ENCODE peak calls at places on chromosome 16, in nine cellular contexts. D is neural progenitor cell; V is right cardiac atrium; A is adrenal gland; Q is heart left ventricle; W is Caco-2; C is thoracic aorta; T is K562; R is CD8-positive, alpha-beta T cell. X is an unnamed sample.
A peak's percentile ranks its signal among the peaks of the same experiment; 100 is the strongest.

GRCh38 chr16:71853413-71853812 is 7.6 kb downstream of the ATXN1L start:
- DNase-seq in D (no peak), V (no peak), A (no peak), Q (no peak), W (no peak), C (no peak), T (no peak), R (no peak), X (no peak)

GRCh38 chr16:74226361-74226979 is 70.1 kb upstream of the PSMD7 start:
- DNase-seq in D (peak; percentile 45), V (no peak), A (no peak), Q (no peak), W (no peak), C (no peak), T (peak; percentile 8), R (no peak), X (no peak)

GRCh38 chr16:71421911-71422310 is 19.9 kb downstream of the TLE7 start:
- DNase-seq in D (peak; percentile 49), V (no peak), A (no peak), Q (no peak), W (peak; percentile 48), C (no peak), T (peak; percentile 62), R (no peak), X (peak; percentile 40)

GRCh38 chr16:8391219-8391757 is 199.0 kb downstream of the TMEM114 start:
- DNase-seq in D (no peak), V (no peak), A (no peak), Q (no peak), W (no peak), C (no peak), T (no peak), R (no peak), X (no peak)

GRCh38 chr16:66510711-66511614 is 39.0 kb downstream of the TK2 start:
- DNase-seq in D (peak; percentile 22), V (peak; percentile 82), A (peak; percentile 66), Q (no peak), W (no peak), C (no peak), T (no peak), R (no peak), X (no peak)

GRCh38 chr16:1945559-1946391 is 2.8 kb upstream of the MSRB1 start:
- DNase-seq in D (no peak), V (no peak), A (no peak), Q (no peak), W (no peak), C (no peak), T (peak; percentile 68), R (no peak), X (no peak)

GRCh38 chr16:4344659-4345438 is 6.3 kb downstream of the PAM16 start:
- DNase-seq in D (no peak), V (no peak), A (peak; percentile 49), Q (no peak), W (no peak), C (no peak), T (no peak), R (no peak), X (peak; percentile 50)

GRCh38 chr16:73878616-73879015 is 418.0 kb upstream of the PSMD7 start:
- DNase-seq in D (peak; percentile 27), V (no peak), A (peak; percentile 14), Q (no peak), W (peak; percentile 50), C (no peak), T (peak; percentile 47), R (no peak), X (no peak)

GRCh38 chr16:53434436-53435065 is at the start of gene RBL2:
- DNase-seq in D (peak; percentile 87), V (peak; percentile 95), A (peak; percentile 86), Q (peak; percentile 86), W (peak; percentile 93), C (peak; percentile 30), T (peak; percentile 63), R (peak; percentile 78), X (peak; percentile 84)

GRCh38 chr16:81319221-81319912 is 4.6 kb downstream of the GAN start:
- DNase-seq in D (no peak), V (no peak), A (peak; percentile 63), Q (no peak), W (peak; percentile 20), C (no peak), T (peak; percentile 73), R (no peak), X (no peak)

GRCh38 chr16:66754819-66755218 is 3.4 kb upstream of the DYNC1LI2 start:
- DNase-seq in D (no peak), V (no peak), A (no peak), Q (no peak), W (no peak), C (no peak), T (no peak), R (no peak), X (no peak)

GRCh38 chr16:22296225-22297113 is 740 bp upstream of the POLR3E start:
- DNase-seq in D (peak; percentile 11), V (no peak), A (no peak), Q (no peak), W (no peak), C (no peak), T (peak; percentile 34), R (no peak), X (no peak)

GRCh38 chr16:66873685-66874055 is 6.6 kb upstream of the PDP2 start:
- DNase-seq in D (no peak), V (peak; percentile 15), A (no peak), Q (no peak), W (no peak), C (no peak), T (no peak), R (no peak), X (no peak)

GRCh38 chr16:23384878-23385277 is 68.1 kb downstream of the COG7 start:
- DNase-seq in D (no peak), V (no peak), A (no peak), Q (no peak), W (no peak), C (no peak), T (no peak), R (no peak), X (no peak)

GRCh38 chr16:66954097-66954659 is 6.9 kb upstream of the CES3 start:
- DNase-seq in D (peak; percentile 50), V (peak; percentile 85), A (peak; percentile 75), Q (no peak), W (peak; percentile 88), C (peak; percentile 25), T (peak; percentile 88), R (peak; percentile 60), X (peak; percentile 82)

GRCh38 chr16:3383045-3383448 is 17.8 kb downstream of the ZSCAN32 start:
- DNase-seq in D (no peak), V (no peak), A (no peak), Q (no peak), W (no peak), C (no peak), T (no peak), R (no peak), X (no peak)

GRCh38 chr16:1613240-1613639 is 1.1 kb downstream of the CRAMP1 start:
- DNase-seq in D (peak; percentile 30), V (no peak), A (no peak), Q (no peak), W (peak; percentile 5), C (no peak), T (peak; percentile 43), R (no peak), X (no peak)

GRCh38 chr16:81265658-81266451 is 27.4 kb downstream of the BCO1 start:
- DNase-seq in D (no peak), V (peak; percentile 93), A (peak; percentile 39), Q (peak; percentile 88), W (no peak), C (no peak), T (no peak), R (no peak), X (peak; percentile 54)

GRCh38 chr16:56776562-56776961 is 46.6 kb downstream of the NUP93 start:
- DNase-seq in D (no peak), V (peak; percentile 50), A (peak; percentile 31), Q (no peak), W (no peak), C (no peak), T (peak; percentile 18), R (no peak), X (peak; percentile 62)

DNA sequence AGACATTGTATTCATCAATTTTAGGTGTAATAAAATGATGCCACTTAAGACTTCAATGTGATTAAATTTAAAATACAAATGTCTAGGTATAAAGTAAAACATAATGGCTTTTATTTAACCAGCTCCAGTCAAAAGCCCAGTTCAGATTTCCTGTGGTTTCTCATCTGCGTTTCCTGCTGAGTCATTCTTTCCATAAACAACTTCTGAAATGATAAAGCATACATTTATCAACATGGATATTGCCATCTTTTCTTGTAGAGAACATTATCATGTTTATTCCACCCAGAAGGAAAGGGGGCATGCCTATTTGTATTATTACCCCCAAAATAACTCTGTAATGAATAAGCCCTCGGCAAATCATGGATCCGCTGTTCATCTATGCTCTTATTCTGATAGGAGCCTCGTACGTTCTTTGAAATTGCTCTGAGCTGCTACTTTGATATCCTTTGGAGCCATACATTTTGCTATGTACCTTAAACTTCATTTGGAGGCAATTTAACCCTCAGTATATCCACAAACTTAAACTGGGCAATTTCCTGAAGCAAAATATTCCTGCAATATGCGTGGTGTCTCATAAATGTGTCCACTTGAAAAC is 28.3 kb downstream of the HSBP1 start:
- DNase-seq in D (no peak), V (no peak), A (no peak), Q (no peak), W (no peak), C (no peak), T (peak; percentile 54), R (no peak), X (no peak)
- H3K9me3 ChIP-seq in D (no peaks in the 10 kb centered on the region), V (no peaks in the 10 kb centered on the region), A (no peaks in the 10 kb centered on the region), Q (no peaks in the 10 kb centered on the region), W (peaks cover 8% of the 10 kb centered on the region), C (no peaks in the 10 kb centered on the region), T (peaks cover 4% of the 10 kb centered on the region), R (no peaks in the 10 kb centered on the region), X (no peaks in the 10 kb centered on the region)

GRCh38 chr16:86289907-86290306 is 220.4 kb upstream of the FOXF1 start:
- DNase-seq in D (no peak), V (no peak), A (no peak), Q (no peak), W (no peak), C (no peak), T (no peak), R (no peak), X (no peak)
- H3K27me3 ChIP-seq in D (peaks cover 100% of the 10 kb centered on the region), V (no peaks in the 10 kb centered on the region), A (peaks cover 54% of the 10 kb centered on the region), Q (peaks cover 71% of the 10 kb centered on the region), W (peaks cover 3% of the 10 kb centered on the region), C (peaks cover 10% of the 10 kb centered on the region), T (peaks cover 73% of the 10 kb centered on the region), R (peaks cover 3% of the 10 kb centered on the region), X (peaks cover 94% of the 10 kb centered on the region)

GRCh38 chr16:29809850-29810698 is 1.9 kb upstream of the PRRT2 start:
- DNase-seq in D (peak; percentile 52), V (peak; percentile 71), A (peak; percentile 35), Q (no peak), W (no peak), C (no peak), T (peak; percentile 65), R (peak; percentile 55), X (peak; percentile 54)
- H3K4me1 ChIP-seq in D (peaks cover 48% of the 10 kb centered on the region), V (peaks cover 2% of the 10 kb centered on the region), A (peaks cover 34% of the 10 kb centered on the region), Q (peaks cover 72% of the 10 kb centered on the region), W (peaks cover 25% of the 10 kb centered on the region), C (peaks cover 70% of the 10 kb centered on the region), T (peaks cover 83% of the 10 kb centered on the region), R (peaks cover 58% of the 10 kb centered on the region), X (peaks cover 3% of the 10 kb centered on the region)

DNA sequence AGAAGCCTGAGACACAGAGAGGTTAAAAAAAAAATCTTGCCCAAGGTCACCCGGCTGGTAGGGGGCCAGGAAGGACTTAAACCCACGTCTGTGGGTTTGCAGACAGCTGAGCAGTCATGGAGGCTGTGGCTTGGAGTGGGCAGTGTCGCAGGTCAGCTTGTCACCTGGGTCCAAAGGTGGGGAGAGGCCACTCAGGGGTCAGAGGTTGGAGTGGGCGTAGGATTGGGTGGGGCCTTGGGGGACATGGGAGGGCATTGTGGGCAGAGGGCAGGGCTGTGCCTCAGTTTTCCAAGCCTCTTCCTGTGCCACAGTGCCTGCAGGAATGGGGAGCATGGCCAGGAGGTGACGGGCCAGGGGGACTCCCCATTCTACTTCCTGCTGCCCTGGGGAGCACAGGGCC is 2.0 kb upstream of the NDRG4 start:
- DNase-seq in D (no peak), V (no peak), A (no peak), Q (no peak), W (no peak), C (no peak), T (no peak), R (no peak), X (no peak)
- H3K9me3 ChIP-seq in D (no peaks in the 10 kb centered on the region), V (no peaks in the 10 kb centered on the region), A (no peaks in the 10 kb centered on the region), Q (no peaks in the 10 kb centered on the region), W (no peaks in the 10 kb centered on the region), C (no peaks in the 10 kb centered on the region), T (no peaks in the 10 kb centered on the region), R (no peaks in the 10 kb centered on the region), X (no peaks in the 10 kb centered on the region)